ENCODE peak calls at places on chromosomes 4 and X, in four cellular contexts. O is AG10803, L is NCI-H1694, C is skeletal muscle cell. F is an unnamed sample.

GRCh38 chr4:41204400-41204978 is 9.9 kb downstream of the APBB2 start:
- DNase-seq in C (no peak), L (no peak), O (peak), F (no peak)

GRCh38 chrX:7514871-7515599 is 327.9 kb upstream of the VCX start:
- DNase-seq in C (no peak), L (no peak), O (peak), F (no peak)

GRCh38 chr4:66489783-66490452 is 819.6 kb upstream of the EPHA5 start:
- DNase-seq in O (peak), L (no peak), C (peak), F (no peak)

GRCh38 chrX:49884290-49884862 is 5.1 kb downstream of the USP27X start:
- DNase-seq in C (no peak), O (peak), L (peak), F (peak)

GRCh38 chr4:109945056-109945455 is 32.4 kb downstream of the EGF start:
- DNase-seq in L (no peak), O (no peak), C (no peak), F (no peak)

GRCh38 chr4:21856301-21856700 is 92.3 kb downstream of the KCNIP4 start:
- DNase-seq in O (no peak), C (no peak), L (no peak), F (no peak)

GRCh38 chrX:134753185-134754008 is 95.1 kb upstream of the PLAC1 start:
- DNase-seq in O (peak), L (peak), C (no peak), F (peak)

GRCh38 chrX:27391601-27392000 is 71.5 kb downstream of the PPP4R3C start:
- DNase-seq in O (no peak), C (no peak), L (no peak), F (no peak)

GRCh38 chr4:2298548-2298991 is 36.7 kb upstream of the MXD4 start:
- DNase-seq in C (no peak), L (no peak), O (peak), F (no peak)

F was measured in DMS 273 treated with DMSO at 0.1 percent for 48 hours.